ENCODE peak calls at places on chromosomes 11 and 22, in nine cellular contexts. I is activated CD4-positive, CD25-positive, alpha-beta regulatory T cell treated with anti-CD3 and anti-CD28 coated beads, Interleukin-2, amount 50 U/mL, for 72 hours; D is MV-4-11; A is HT1080; N is amygdala; J is RPMI7951; E is H9; P is AG09309; Z is H1. W is an unnamed sample.

GRCh38 chr11:110289472-110289871 is 6.9 kb downstream of the RDX start:
- DNase-seq in I (no peak), D (no peak), A (no peak), N (no peak), J (peak), E (no peak), P (no peak), Z (no peak), W (no peak)

GRCh38 chr22:40178417-40179409 is 988 bp downstream of the TNRC6B start:
- DNase-seq in I (peak), D (peak), A (peak), N (no peak), J (peak), E (peak), P (no peak), Z (no peak), W (no peak)

GRCh38 chr11:130114726-130115125 is 44.9 kb upstream of the ST14 start:
- DNase-seq in I (no peak), D (no peak), A (no peak), N (no peak), J (no peak), E (no peak), P (no peak), Z (no peak), W (no peak)

GRCh38 chr22:20885557-20886323 is 26.9 kb downstream of the SNAP29 start:
- DNase-seq in I (peak), D (peak), A (peak), N (peak), J (peak), E (peak), P (peak), Z (peak), W (no peak)

GRCh38 chr11:62707277-62707771 is at the start of the genes BSCL2 and GNG3:
- DNase-seq in I (no peak), D (peak), A (no peak), N (peak), J (no peak), E (peak), P (no peak), Z (peak), W (peak)

GRCh38 chr11:100866453-100866852 is 179.4 kb downstream of the ARHGAP42 start:
- DNase-seq in I (no peak), D (peak), A (peak), N (no peak), J (no peak), E (no peak), P (no peak), Z (no peak), W (no peak)

GRCh38 chr11:130369141-130369691 is 54.5 kb upstream of the ZBTB44 start:
- DNase-seq in I (no peak), D (no peak), A (no peak), N (peak), J (peak), E (no peak), P (no peak), Z (no peak), W (no peak)

GRCh38 chr11:114442559-114442958 is 3.3 kb downstream of the REXO2 start:
- DNase-seq in I (no peak), D (no peak), A (no peak), N (no peak), J (no peak), E (no peak), P (no peak), Z (no peak), W (no peak)

GRCh38 chr22:49803667-49804375 is 23.9 kb downstream of the BRD1 start:
- DNase-seq in I (no peak), D (no peak), A (no peak), N (no peak), J (no peak), E (no peak), P (no peak), Z (no peak), W (no peak)

GRCh38 chr22:25420925-25421904 is 143.3 kb upstream of the GRK3 start:
- DNase-seq in I (no peak), D (no peak), A (no peak), N (no peak), J (no peak), E (peak), P (no peak), Z (peak), W (no peak)

GRCh38 chr22:39614442-39614841 is 43.9 kb downstream of the CACNA1I start:
- DNase-seq in I (no peak), D (no peak), A (no peak), N (no peak), J (no peak), E (no peak), P (no peak), Z (no peak), W (no peak)

GRCh38 chr11:65421204-65422103 is 1.1 kb upstream of the NEAT1 start:
- DNase-seq in I (peak), D (peak), A (peak), N (peak), J (peak), E (peak), P (peak), Z (peak), W (peak)

GRCh38 chr22:49152930-49153770 is 674.5 kb downstream of the BRD1 start:
- DNase-seq in I (no peak), D (no peak), A (no peak), N (no peak), J (no peak), E (no peak), P (no peak), Z (no peak), W (no peak)

GRCh38 chr11:22785251-22785650 is 44.4 kb downstream of the SVIP start:
- DNase-seq in I (no peak), D (no peak), A (peak), N (no peak), J (no peak), E (no peak), P (no peak), Z (no peak), W (no peak)

GRCh38 chr22:20131856-20132685 is 467 bp downstream of the ZDHHC8 start:
- DNase-seq in I (no peak), D (no peak), A (no peak), N (no peak), J (peak), E (no peak), P (no peak), Z (no peak), W (no peak)

GRCh38 chr11:64268687-64269379 is 15.6 kb downstream of the BAD start:
- DNase-seq in I (peak), D (peak), A (peak), N (peak), J (peak), E (peak), P (no peak), Z (peak), W (peak)

GRCh38 chr11:12409621-12410005 is 32.2 kb downstream of the PARVA start:
- DNase-seq in I (no peak), D (no peak), A (no peak), N (no peak), J (no peak), E (no peak), P (no peak), Z (no peak), W (no peak)

GRCh38 chr11:79661373-79661772 is 220.5 kb upstream of the TENM4 start:
- DNase-seq in I (no peak), D (no peak), A (no peak), N (no peak), J (no peak), E (no peak), P (no peak), Z (no peak), W (no peak)

GRCh38 chr11:1005913-1006312 is 30.6 kb downstream of the MUC6 start:
- DNase-seq in I (no peak), D (no peak), A (no peak), N (no peak), J (no peak), E (no peak), P (no peak), Z (no peak), W (peak)

GRCh38 chr22:44549701-44550100 is 51.7 kb upstream of the RTL6 start:
- DNase-seq in I (no peak), D (no peak), A (no peak), N (no peak), J (no peak), E (no peak), P (no peak), Z (no peak), W (no peak)

GRCh38 chr11:31340903-31341572 is 28.5 kb downstream of the DCDC1 start:
- DNase-seq in I (no peak), D (no peak), A (peak), N (no peak), J (peak), E (peak), P (no peak), Z (peak), W (no peak)

GRCh38 chr11:15180212-15180814 is 65.6 kb downstream of the INSC start:
- DNase-seq in I (no peak), D (no peak), A (no peak), N (no peak), J (no peak), E (no peak), P (no peak), Z (no peak), W (no peak)

GRCh38 chr11:100805509-100806199 is 118.6 kb downstream of the ARHGAP42 start:
- DNase-seq in I (no peak), D (no peak), A (peak), N (no peak), J (peak), E (no peak), P (peak), Z (no peak), W (no peak)

GRCh38 chr11:114149689-114150407 is 90.3 kb downstream of the ZBTB16 start:
- DNase-seq in I (no peak), D (no peak), A (no peak), N (no peak), J (no peak), E (no peak), P (no peak), Z (no peak), W (no peak)

GRCh38 chr11:101945418-101945817 is 29.1 kb upstream of the ANGPTL5 start:
- DNase-seq in I (no peak), D (no peak), A (no peak), N (no peak), J (no peak), E (no peak), P (no peak), Z (no peak), W (no peak)

GRCh38 chr11:110525883-110526282 is 96.1 kb downstream of the FDX1 start:
- DNase-seq in I (no peak), D (no peak), A (peak), N (no peak), J (no peak), E (no peak), P (peak), Z (no peak), W (peak)

GRCh38 chr11:43579171-43579918 is 101.2 kb upstream of the HSD17B12 start:
- DNase-seq in I (no peak), D (peak), A (peak), N (peak), J (peak), E (peak), P (no peak), Z (peak), W (no peak)

GRCh38 chr22:36873614-36874308 is 13.0 kb downstream of the NCF4 start:
- DNase-seq in I (peak), D (peak), A (peak), N (no peak), J (peak), E (peak), P (peak), Z (no peak), W (no peak)

GRCh38 chr22:38419121-38419863 is 35.7 kb downstream of the KCNJ4 start:
- DNase-seq in I (no peak), D (no peak), A (no peak), N (no peak), J (no peak), E (peak), P (no peak), Z (no peak), W (peak)

GRCh38 chr22:25143161-25144076 is 56.2 kb upstream of the CRYBB3 start:
- DNase-seq in I (no peak), D (no peak), A (no peak), N (no peak), J (no peak), E (no peak), P (no peak), Z (no peak), W (no peak)

GRCh38 chr11:9600651-9601040 is 27.2 kb downstream of the WEE1 start:
- DNase-seq in I (no peak), D (peak), A (peak), N (no peak), J (no peak), E (no peak), P (no peak), Z (peak), W (no peak)

GRCh38 chr22:24046024-24046423 is 34.9 kb downstream of the CABIN1 start:
- DNase-seq in I (no peak), D (no peak), A (no peak), N (no peak), J (no peak), E (no peak), P (no peak), Z (no peak), W (no peak)

GRCh38 chr11:93784935-93785360 is 866 bp downstream of the MED17 start:
- DNase-seq in I (no peak), D (no peak), A (no peak), N (no peak), J (peak), E (no peak), P (no peak), Z (no peak), W (no peak)

GRCh38 chr22:34068011-34068410 is 147.7 kb upstream of the LARGE1 start:
- DNase-seq in I (no peak), D (no peak), A (no peak), N (no peak), J (no peak), E (no peak), P (no peak), Z (no peak), W (no peak)

GRCh38 chr11:59195596-59195995 is 17.1 kb downstream of the MPEG1 start:
- DNase-seq in I (no peak), D (no peak), A (no peak), N (no peak), J (no peak), E (no peak), P (no peak), Z (no peak), W (no peak)

GRCh38 chr11:32385998-32386397 is 49.3 kb downstream of the WT1 start:
- DNase-seq in I (no peak), D (peak), A (peak), N (no peak), J (peak), E (peak), P (no peak), Z (no peak), W (no peak)

GRCh38 chr11:95832763-95833162 is 42.5 kb downstream of the CEP57 start:
- DNase-seq in I (no peak), D (no peak), A (peak), N (no peak), J (peak), E (no peak), P (no peak), Z (no peak), W (no peak)

W was measured in DMS79.